ENCODE peak calls at places on chromosomes 12 and 14, in eight cellular contexts. A is astrocyte; V is CD4-positive, CD25-positive, alpha-beta regulatory T cell; Y is body of pancreas; J is neuronal stem cell; G is right atrium auricular region; I is left ventricle myocardium inferior; P is SJSA1. B is an unnamed sample. For H3K4me1, the result is how much of the 10 kb centered on the place peaks cover.

GRCh38 chr12:120784804-120785203 is 59.2 kb downstream of the ACADS start:
- DNase-seq in A (no peak), V (no peak), Y (no peak), J (no peak), G (no peak), I (no peak), P (no peak), B (no peak)

GRCh38 chr12:50055831-50056628 is 1.4 kb upstream of the ASIC1 start:
- DNase-seq in A (no peak), V (peak), Y (peak), J (no peak), G (no peak), I (no peak), P (peak), B (peak)

GRCh38 chr12:53613821-53614220 is 12.4 kb downstream of the ATF7 start:
- DNase-seq in A (peak), V (no peak), Y (no peak), J (no peak), G (no peak), I (no peak), P (no peak), B (no peak)

GRCh38 chr12:64569923-64570595 is 40.2 kb upstream of the RASSF3 start:
- DNase-seq in A (no peak), V (no peak), Y (no peak), J (no peak), G (no peak), I (no peak), P (no peak), B (no peak)

GRCh38 chr14:61526405-61527312 is 168.7 kb upstream of the HIF1A start:
- DNase-seq in A (no peak), V (no peak), Y (peak), J (no peak), G (no peak), I (peak), P (no peak), B (no peak)

GRCh38 chr12:31874961-31875608 is 84.1 kb upstream of the RESF1 start:
- DNase-seq in A (peak), V (peak), Y (peak), J (no peak), G (peak), I (peak), P (peak), B (peak)

GRCh38 chr14:74572829-74573360 is 39.1 kb downstream of the LTBP2 start:
- DNase-seq in A (peak), V (no peak), Y (no peak), J (no peak), G (no peak), I (no peak), P (peak), B (no peak)

GRCh38 chr12:16939871-16940306 is 333.9 kb upstream of the LMO3 start:
- DNase-seq in A (peak), V (no peak), Y (peak), J (peak), G (no peak), I (no peak), P (no peak), B (no peak)

GRCh38 chr12:58414398-58414871 is 473.1 kb downstream of the ATP23 start:
- DNase-seq in A (peak), V (no peak), Y (no peak), J (no peak), G (no peak), I (no peak), P (no peak), B (no peak)

GRCh38 chr12:31558521-31558920 is 32.4 kb downstream of the DENND5B start:
- DNase-seq in A (peak), V (no peak), Y (no peak), J (no peak), G (no peak), I (no peak), P (no peak), B (no peak)

GRCh38 chr14:61342486-61342885 is 21.1 kb downstream of the PRKCH start:
- DNase-seq in A (no peak), V (peak), Y (peak), J (no peak), G (no peak), I (no peak), P (no peak), B (peak)

GRCh38 chr12:81809829-81810595 is 50.9 kb upstream of the PPFIA2 start:
- DNase-seq in A (no peak), V (no peak), Y (no peak), J (no peak), G (no peak), I (no peak), P (no peak), B (no peak)

GRCh38 chr14:68969278-68969677 is 9.8 kb downstream of the ACTN1 start:
- DNase-seq in A (no peak), V (no peak), Y (no peak), J (no peak), G (no peak), I (no peak), P (no peak), B (no peak)
- H3K4me1 ChIP-seq in A (half or more), V (half or more), Y (half or more), J (under half), G (under half), I (half or more), P (half or more), B (half or more)

GRCh38 chr12:119319638-119320037 is 14.9 kb upstream of the CCDC60 start:
- DNase-seq in A (no peak), V (no peak), Y (no peak), J (no peak), G (no peak), I (no peak), P (no peak), B (no peak)
- H3K27ac ChIP-seq in A (no peak), V (no peak), Y (no peak), J (no peak), G (no peak), I (no peak), P (no peak), B (no peak)

GRCh38 chr14:82398313-82398712 is 864.7 kb upstream of the SEL1L start:
- DNase-seq in A (no peak), V (no peak), Y (no peak), J (no peak), G (no peak), I (no peak), P (no peak), B (no peak)

DNA sequence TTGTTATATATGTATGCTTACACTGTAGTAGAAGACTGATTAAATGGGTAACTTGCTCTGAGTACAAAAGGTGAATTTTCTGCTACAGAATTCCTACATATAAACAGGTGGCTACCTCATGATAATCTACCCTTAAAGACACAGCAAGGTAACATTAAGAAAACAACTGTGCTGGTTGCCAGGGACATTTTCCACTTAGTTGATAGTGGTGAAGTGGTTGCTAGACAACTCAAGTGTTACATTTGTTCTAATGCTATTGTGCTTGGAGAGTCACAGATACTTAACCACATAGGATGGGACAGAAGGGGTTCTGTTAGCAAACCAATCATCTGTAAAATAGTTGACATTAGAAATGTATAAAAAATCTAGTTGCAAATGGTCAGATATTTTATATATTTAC is 870.3 kb upstream of the SEL1L start:
- DNase-seq in A (no peak), V (no peak), Y (no peak), J (no peak), G (no peak), I (no peak), P (no peak), B (no peak)
- H3K4me3 ChIP-seq in A (no peak), V (no peak), Y (no peak), J (no peak), G (no peak), I (no peak), P (no peak), B (no peak)

GRCh38 chr14:23432946-23433345 is 2.5 kb downstream of the MYH7 start:
- DNase-seq in A (no peak), V (no peak), Y (no peak), J (no peak), G (no peak), I (no peak), P (no peak), B (no peak)

GRCh38 chr14:23430733-23431105 is 4.7 kb downstream of the MYH7 start:
- DNase-seq in A (peak), V (no peak), Y (no peak), J (peak), G (no peak), I (no peak), P (no peak), B (no peak)

GRCh38 chr14:23432102-23432925 is 3.1 kb downstream of the MYH7 start:
- DNase-seq in A (no peak), V (no peak), Y (no peak), J (no peak), G (no peak), I (no peak), P (no peak), B (no peak)

GRCh38 chr14:23430016-23430732 is 5.3 kb downstream of the MYH7 start:
- DNase-seq in A (no peak), V (no peak), Y (no peak), J (no peak), G (no peak), I (no peak), P (no peak), B (no peak)

DNA sequence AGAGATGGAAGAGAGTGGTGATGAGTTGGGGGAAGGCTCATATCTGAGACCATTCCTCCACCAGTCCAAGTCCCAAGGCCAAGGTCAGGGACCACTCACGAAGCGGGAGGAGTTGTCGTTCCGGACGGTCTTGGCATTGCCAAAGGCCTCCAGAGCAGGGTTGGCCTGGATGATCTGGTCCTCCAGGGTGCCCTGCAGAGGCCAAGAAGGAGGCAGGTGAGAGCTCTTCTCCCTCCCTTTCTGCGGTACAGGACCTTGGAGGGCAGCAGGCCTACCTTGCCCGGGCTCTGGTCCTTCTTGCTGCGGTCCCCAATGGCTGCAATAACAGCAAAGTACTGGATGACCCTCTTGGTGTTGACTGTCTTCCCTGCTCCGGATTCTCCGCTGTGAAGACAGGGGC is 4.0 kb downstream of the MYH7 start:
- DNase-seq in A (no peak), V (no peak), Y (no peak), J (no peak), G (no peak), I (no peak), P (no peak), B (no peak)
- H3K4me1 ChIP-seq in A (under half), V (under half), Y (under half), J (under half), G (under half), I (under half), P (under half), B (under half)

DNA sequence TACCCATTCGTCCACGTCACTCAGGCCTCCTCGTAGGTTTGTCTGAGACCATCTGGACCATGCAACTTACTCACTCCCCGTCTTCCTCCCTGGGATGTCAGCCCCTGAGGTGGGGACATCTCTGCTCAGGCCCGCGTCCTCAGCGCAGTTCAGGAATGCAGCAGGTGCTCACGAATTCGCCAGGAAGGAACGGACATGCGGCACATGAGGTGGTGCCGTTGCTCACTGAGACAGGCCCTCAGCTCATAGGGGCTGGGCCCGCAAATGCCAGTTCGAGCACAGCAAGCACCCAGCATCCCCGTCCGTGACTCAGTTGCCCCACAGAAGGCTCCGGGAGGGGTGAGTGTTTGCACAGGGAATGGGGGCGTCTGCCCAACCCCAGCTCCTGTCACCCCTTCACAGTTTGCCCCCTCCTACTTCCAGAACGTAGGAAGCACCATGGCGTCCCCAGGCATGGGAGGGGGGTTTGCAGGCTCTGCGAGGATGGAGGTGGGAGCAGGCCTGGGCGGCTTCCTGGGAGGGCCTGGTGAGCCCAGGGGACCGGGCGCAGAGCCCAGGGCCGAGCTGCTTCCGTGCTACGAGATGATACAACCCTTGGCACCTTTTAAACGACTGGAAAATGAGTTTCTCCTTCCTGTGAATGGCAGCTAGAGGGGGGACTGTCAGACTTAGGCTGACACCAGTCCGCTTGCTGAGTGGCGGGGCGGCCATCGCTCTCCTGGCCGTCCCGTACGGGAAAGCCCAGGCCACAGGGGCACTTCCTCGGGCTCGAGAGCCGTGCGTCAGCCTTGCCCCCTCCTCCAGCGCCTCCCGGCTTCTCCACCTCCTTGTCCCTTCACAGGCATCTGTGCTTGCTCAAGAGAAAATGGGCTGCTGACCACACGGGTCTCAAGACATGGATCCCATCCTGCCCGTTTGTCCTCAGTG is 6.9 kb downstream of the GALNT9 start:
- DNase-seq in A (no peak), V (no peak), Y (no peak), J (no peak), G (no peak), I (no peak), P (no peak), B (no peak)
- H3K27ac ChIP-seq in A (no peak), V (no peak), Y (no peak), J (no peak), G (no peak), I (no peak), P (no peak), B (no peak)

DNA sequence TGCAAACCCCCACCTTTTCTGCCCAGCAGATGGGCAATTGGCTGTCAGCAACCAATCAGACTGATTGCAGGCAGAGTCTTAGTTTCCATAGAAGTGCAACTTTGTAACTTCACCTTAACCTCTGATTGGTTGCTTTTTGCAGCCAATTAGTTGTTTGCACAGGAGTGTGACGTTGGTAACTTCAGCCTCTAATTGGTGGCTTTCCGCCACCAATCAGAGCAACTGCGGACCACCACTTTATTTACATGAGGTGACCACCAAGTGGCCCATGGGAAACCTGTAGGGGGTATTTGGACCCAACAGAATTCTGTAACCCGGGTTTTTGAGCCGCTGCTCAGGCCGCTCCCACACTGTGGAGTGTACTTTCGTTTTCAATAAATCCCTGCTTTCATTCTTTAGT is 32.3 kb downstream of the CDKN1B start:
- DNase-seq in A (peak), V (no peak), Y (no peak), J (no peak), G (no peak), I (no peak), P (peak), B (no peak)
- H3K4me3 ChIP-seq in A (no peak), V (no peak), Y (no peak), J (no peak), G (peak), I (peak), P (peak), B (no peak)

GRCh38 chr14:81533536-81534343 is at the start of gene SEL1L:
- DNase-seq in A (peak), V (peak), Y (peak), J (peak), G (peak), I (peak), P (peak), B (peak)
- H3K4me1 ChIP-seq in A (under half), V (under half), Y (under half), J (under half), G (under half), I (half or more), P (under half), B (half or more)

GRCh38 chr14:24965578-24965933 is 84.4 kb downstream of the STXBP6 start:
- DNase-seq in A (no peak), V (no peak), Y (no peak), J (no peak), G (no peak), I (no peak), P (no peak), B (no peak)
- H3K27ac ChIP-seq in A (peak), V (no peak), Y (peak), J (no peak), G (peak), I (peak), P (no peak), B (no peak)

DNA sequence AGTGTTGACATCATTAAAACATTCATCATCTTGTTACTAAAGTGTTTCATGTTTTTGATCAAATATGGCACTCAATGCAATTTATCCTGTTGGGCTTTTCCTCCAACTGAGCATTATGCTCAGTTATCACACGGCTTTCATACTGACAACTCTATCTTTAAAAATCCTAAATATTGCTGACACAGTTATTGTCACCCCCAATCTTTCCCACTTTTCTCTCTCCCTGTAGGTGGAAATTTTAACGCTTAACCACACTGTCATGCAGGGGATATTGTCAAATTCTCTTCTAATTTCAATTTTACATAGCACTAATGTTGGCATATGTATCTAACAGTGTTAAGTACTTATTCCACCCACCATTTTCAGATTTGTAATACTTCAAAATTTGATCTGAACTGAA is 59.7 kb upstream of the GPHB5 start:
- DNase-seq in A (no peak), V (no peak), Y (no peak), J (no peak), G (no peak), I (no peak), P (no peak), B (no peak)
- H3K4me3 ChIP-seq in A (no peak), V (no peak), Y (no peak), J (no peak), G (no peak), I (no peak), P (no peak), B (no peak)